ENCODE peak calls at places on chromosomes 13 and 19, in six cellular contexts. C is GM12892, O is A549, V is transverse colon, L is uterus, W is H54. Z is an unnamed sample.

GRCh38 chr19:15396436-15396835 is 16.8 kb upstream of the AKAP8 start:
- DNase-seq in C (no peak), O (no peak), V (no peak), L (no peak), W (no peak), Z (no peak)

GRCh38 chr19:5870986-5871394 is 650 bp upstream of the FUT5 start:
- DNase-seq in C (no peak), O (no peak), V (no peak), L (no peak), W (no peak), Z (no peak)

GRCh38 chr19:48628486-48629296 is 8.5 kb downstream of the DBP start:
- DNase-seq in C (no peak), O (no peak), V (peak), L (no peak), W (no peak), Z (no peak)

GRCh38 chr19:11560404-11560988 is 1.5 kb upstream of the ELOF1 start:
- DNase-seq in C (peak), O (peak), V (peak), L (no peak), W (no peak), Z (peak)

GRCh38 chr13:21741396-21741795 is 70.5 kb downstream of the FGF9 start:
- DNase-seq in C (no peak), O (no peak), V (no peak), L (no peak), W (no peak), Z (no peak)

GRCh38 chr13:106033634-106034033 is 501.8 kb downstream of the EFNB2 start:
- DNase-seq in C (no peak), O (peak), V (no peak), L (no peak), W (no peak), Z (no peak)

GRCh38 chr13:97429681-97430081 is 4.3 kb upstream of the RAP2A start:
- DNase-seq in C (no peak), O (no peak), V (no peak), L (no peak), W (no peak), Z (no peak)

GRCh38 chr19:3507371-3508120 is 1.4 kb downstream of the FZR1 start:
- DNase-seq in C (no peak), O (no peak), V (peak), L (peak), W (no peak), Z (peak)

GRCh38 chr13:22278336-22278929 is 607.6 kb downstream of the FGF9 start:
- DNase-seq in C (no peak), O (peak), V (peak), L (peak), W (no peak), Z (peak)

GRCh38 chr19:46951236-46951986 is 68.2 kb upstream of the NPAS1 start:
- DNase-seq in C (no peak), O (peak), V (peak), L (no peak), W (peak), Z (no peak)

GRCh38 chr19:43704002-43704705 is 11.7 kb upstream of the IRGC start:
- DNase-seq in C (no peak), O (peak), V (peak), L (no peak), W (no peak), Z (no peak)

GRCh38 chr13:113179374-113180230 is 21.2 kb downstream of the PROZ start:
- DNase-seq in C (no peak), O (no peak), V (no peak), L (no peak), W (no peak), Z (peak)

GRCh38 chr13:40600145-40600751 is 66.2 kb downstream of the FOXO1 start:
- DNase-seq in C (no peak), O (no peak), V (no peak), L (no peak), W (no peak), Z (no peak)

GRCh38 chr13:44470623-44471562 is 97.3 kb downstream of the SERP2 start:
- DNase-seq in C (no peak), O (peak), V (no peak), L (no peak), W (no peak), Z (peak)

GRCh38 chr19:41545547-41545946 is 30.4 kb upstream of the CEACAM21 start:
- DNase-seq in C (no peak), O (no peak), V (no peak), L (no peak), W (no peak), Z (no peak)

GRCh38 chr19:12938536-12939291 is at the start of gene CALR:
- DNase-seq in C (peak), O (peak), V (peak), L (no peak), W (no peak), Z (peak)

GRCh38 chr13:69619651-69620050 is 488.0 kb upstream of the ATXN8OS start:
- DNase-seq in C (no peak), O (no peak), V (no peak), L (no peak), W (no peak), Z (no peak)

GRCh38 chr19:17205237-17206140 is 9.7 kb upstream of the USE1 start:
- DNase-seq in C (peak), O (peak), V (peak), L (peak), W (no peak), Z (peak)

GRCh38 chr19:55206664-55207500 is 2.4 kb downstream of the PTPRH start:
- DNase-seq in C (no peak), O (peak), V (peak), L (peak), W (peak), Z (peak)

GRCh38 chr13:31764556-31764955 is 25.2 kb downstream of the RXFP2 start:
- DNase-seq in C (no peak), O (no peak), V (no peak), L (no peak), W (no peak), Z (no peak)

GRCh38 chr13:40585911-40586471 is 80.5 kb downstream of the FOXO1 start:
- DNase-seq in C (no peak), O (no peak), V (no peak), L (no peak), W (no peak), Z (no peak)

GRCh38 chr13:44281252-44282000 is 92.2 kb upstream of the SERP2 start:
- DNase-seq in C (no peak), O (no peak), V (no peak), L (no peak), W (no peak), Z (no peak)

GRCh38 chr19:45218887-45219780 is 26.1 kb downstream of the EXOC3L2 start:
- DNase-seq in C (no peak), O (no peak), V (no peak), L (no peak), W (no peak), Z (no peak)

GRCh38 chr19:45218426-45218825 is 26.8 kb downstream of the EXOC3L2 start:
- DNase-seq in C (no peak), O (no peak), V (no peak), L (no peak), W (no peak), Z (no peak)

GRCh38 chr19:45217193-45217956 is 27.8 kb downstream of the EXOC3L2 start:
- DNase-seq in C (no peak), O (no peak), V (no peak), L (no peak), W (no peak), Z (no peak)

GRCh38 chr19:45216677-45217076 is 28.5 kb downstream of the EXOC3L2 start:
- DNase-seq in C (no peak), O (no peak), V (no peak), L (no peak), W (no peak), Z (no peak)

GRCh38 chr19:45217957-45218334 is 27.3 kb downstream of the EXOC3L2 start:
- DNase-seq in C (no peak), O (no peak), V (no peak), L (no peak), W (no peak), Z (no peak)
- TF ChIP-seq POLR2A in C (no peak), O (no peak), V (no peak), L (no peak), W (no peak), Z (no peak)

GRCh38 chr19:18651300-18651699 is 14.5 kb downstream of the KLHL26 start:
- DNase-seq in C (no peak), O (no peak), V (no peak), L (no peak), W (no peak), Z (no peak)

GRCh38 chr19:18650048-18650435 is 13.2 kb downstream of the KLHL26 start:
- DNase-seq in C (no peak), O (no peak), V (no peak), L (peak), W (no peak), Z (no peak)

GRCh38 chr19:18651738-18652137 is 14.9 kb downstream of the KLHL26 start:
- DNase-seq in C (no peak), O (no peak), V (no peak), L (no peak), W (no peak), Z (no peak)

GRCh38 chr19:18649371-18650047 is 12.7 kb downstream of the KLHL26 start:
- DNase-seq in C (no peak), O (no peak), V (peak), L (peak), W (no peak), Z (no peak)

GRCh38 chr19:18650468-18651001 is 13.7 kb downstream of the KLHL26 start:
- DNase-seq in C (no peak), O (no peak), V (peak), L (peak), W (no peak), Z (no peak)
- TF ChIP-seq POLR2A in C (no peak), O (no peak), V (no peak), L (no peak), W (no peak), Z (no peak)

DNA sequence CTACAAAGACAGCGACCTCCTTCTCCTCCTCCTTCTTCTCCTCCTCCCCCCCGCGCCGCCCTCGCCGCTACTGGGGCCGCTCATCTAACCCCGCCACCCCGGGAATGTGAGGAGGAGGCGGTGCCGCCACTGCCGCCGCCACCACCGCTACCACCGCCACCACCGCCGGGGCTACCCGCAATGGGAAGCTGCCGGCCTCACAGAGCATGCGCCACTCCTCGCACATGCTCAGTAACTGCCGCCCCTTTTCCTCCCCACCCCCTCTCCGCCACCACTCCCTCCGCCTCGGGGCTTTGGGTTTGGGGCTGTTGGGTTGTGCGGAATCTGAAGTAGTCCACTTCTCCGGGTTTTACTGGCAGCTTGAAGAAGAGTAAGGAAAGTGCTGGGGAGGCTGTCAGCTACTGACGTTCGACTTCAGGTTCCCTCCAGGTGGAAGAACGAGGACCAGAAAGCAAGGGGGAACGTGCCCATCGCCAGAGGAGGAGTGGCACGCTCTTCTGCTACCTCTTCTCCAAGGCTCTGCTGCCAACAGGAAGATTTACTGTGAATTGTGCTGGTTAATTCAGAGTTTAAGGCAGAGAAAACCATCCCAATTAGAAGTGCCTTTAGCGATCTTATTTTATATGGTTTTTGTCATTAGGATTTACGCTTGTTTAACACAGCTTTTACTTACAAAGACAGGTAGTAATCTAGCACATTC is at the start of gene MYCBP2:
- DNase-seq in C (peak), O (peak), V (peak), L (peak), W (peak), Z (peak)
- TF ChIP-seq POLR2A in C (peak), O (peak), V (peak), L (peak), W (peak), Z (peak)

DNA sequence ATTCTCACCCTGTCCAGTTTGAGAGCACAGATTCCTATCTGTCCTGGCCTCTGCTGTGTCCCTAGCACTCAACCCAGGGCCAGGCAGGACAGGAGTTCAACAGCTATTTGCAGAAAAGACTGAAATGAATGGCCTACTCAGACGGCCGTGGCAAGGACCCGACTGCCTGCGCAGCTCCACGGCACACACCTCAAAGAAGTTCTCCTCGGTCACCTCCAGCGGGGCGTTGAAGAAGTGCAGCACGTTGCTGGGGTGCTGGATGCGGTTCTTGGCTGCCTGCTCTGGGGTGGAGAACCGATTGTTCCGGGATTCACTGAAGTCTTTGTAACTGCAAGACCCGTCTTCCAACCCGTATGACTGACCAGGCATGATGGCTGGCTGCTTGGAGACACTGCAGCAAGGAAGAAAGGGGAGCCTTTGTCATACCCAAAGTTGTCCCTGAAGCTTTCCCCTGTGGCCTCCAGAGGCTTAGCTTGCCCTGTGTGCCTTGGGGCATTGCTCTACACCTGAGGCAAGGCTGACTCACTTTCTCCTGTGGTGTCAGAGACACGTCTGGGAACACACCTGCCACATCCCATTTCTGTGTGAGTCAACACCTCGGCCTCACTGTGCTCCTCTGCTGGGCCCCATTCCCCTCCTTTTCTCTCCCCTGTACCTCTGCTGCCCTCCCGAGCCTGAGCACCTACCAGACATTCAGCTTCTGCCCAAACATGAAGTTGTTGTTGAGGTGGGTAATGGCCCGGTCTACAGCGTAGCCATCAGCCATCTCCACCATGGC is 6.8 kb upstream of the ECH1 start:
- DNase-seq in C (no peak), O (peak), V (no peak), L (no peak), W (no peak), Z (no peak)
- TF ChIP-seq POLR2A in C (peak), O (no peak), V (no peak), L (no peak), W (no peak), Z (no peak)

DNA sequence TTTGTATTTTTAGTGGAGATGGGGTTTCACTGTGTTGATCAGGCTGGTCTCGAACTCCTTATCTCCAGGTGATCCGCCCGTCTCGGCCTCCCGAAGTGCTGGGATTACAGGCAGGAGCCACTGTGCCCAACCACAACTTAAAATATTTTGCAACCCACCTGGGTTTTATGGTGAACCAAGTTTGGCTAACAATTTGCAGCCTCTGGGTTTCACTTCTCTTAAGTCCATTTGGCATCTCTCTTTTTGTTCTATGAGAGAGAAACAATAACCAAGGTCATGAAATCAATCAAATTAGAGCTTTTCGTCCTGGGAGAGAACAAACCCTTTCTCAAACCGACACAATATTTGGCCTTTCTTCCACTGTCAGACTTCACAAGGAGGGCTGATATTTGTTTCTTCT is 5.6 kb upstream of the SMAD9 start:
- DNase-seq in C (no peak), O (no peak), V (no peak), L (no peak), W (no peak), Z (no peak)
- TF ChIP-seq POLR2A in C (no peak), O (no peak), V (no peak), L (no peak), W (no peak), Z (no peak)